ENCODE peak calls at places on chromosomes 12 and 14, in five cellular contexts. One of them, this sample, is unnamed.

GRCh38 chr12:68899251-68899771 is 33.7 kb downstream of the CPM start:
- DNase-seq in Ammon's horn: peak
- DNase-seq in fibroblast of lung: peak
- DNase-seq in ELF-1: no peak
- DNase-seq in SK-N-SH: no peak
- DNase-seq in this sample: peak

GRCh38 chr14:55425091-55425490 is 13.5 kb upstream of the ATG14 start:
- DNase-seq in Ammon's horn: no peak
- DNase-seq in fibroblast of lung: no peak
- DNase-seq in SK-N-SH: no peak
- DNase-seq in ELF-1: no peak
- DNase-seq in this sample: no peak

GRCh38 chr14:42028607-42029006 is 421.9 kb downstream of the LRFN5 start:
- DNase-seq in Ammon's horn: no peak
- DNase-seq in ELF-1: no peak
- DNase-seq in SK-N-SH: no peak
- DNase-seq in fibroblast of lung: no peak
- DNase-seq in this sample: no peak

GRCh38 chr12:52837341-52837741 is 3.2 kb upstream of the KRT79 start:
- DNase-seq in ELF-1: peak
- DNase-seq in SK-N-SH: no peak
- DNase-seq in fibroblast of lung: peak
- DNase-seq in Ammon's horn: no peak
- DNase-seq in this sample: no peak

GRCh38 chr12:12992418-12993175 is 7.5 kb downstream of the HEBP1 start:
- DNase-seq in ELF-1: no peak
- DNase-seq in Ammon's horn: peak
- DNase-seq in fibroblast of lung: peak
- DNase-seq in SK-N-SH: no peak
- DNase-seq in this sample: peak

GRCh38 chr14:68971411-68972035 is 7.6 kb downstream of the ACTN1 start:
- DNase-seq in ELF-1: no peak
- DNase-seq in Ammon's horn: no peak
- DNase-seq in fibroblast of lung: no peak
- DNase-seq in SK-N-SH: no peak
- DNase-seq in this sample: no peak

GRCh38 chr12:79174656-79175055 is 310.1 kb downstream of the SYT1 start:
- DNase-seq in ELF-1: no peak
- DNase-seq in fibroblast of lung: peak
- DNase-seq in SK-N-SH: no peak
- DNase-seq in Ammon's horn: peak
- DNase-seq in this sample: peak

GRCh38 chr12:131421506-131422184 is 289.2 kb upstream of the SFSWAP start:
- DNase-seq in Ammon's horn: no peak
- DNase-seq in ELF-1: no peak
- DNase-seq in fibroblast of lung: no peak
- DNase-seq in SK-N-SH: no peak
- DNase-seq in this sample: no peak

GRCh38 chr14:51224551-51224950 is 15.5 kb upstream of the TMX1 start:
- DNase-seq in fibroblast of lung: no peak
- DNase-seq in Ammon's horn: peak
- DNase-seq in SK-N-SH: no peak
- DNase-seq in ELF-1: no peak
- DNase-seq in this sample: no peak

GRCh38 chr12:13595536-13596450 is 385.6 kb downstream of the GRIN2B start:
- DNase-seq in fibroblast of lung: no peak
- DNase-seq in ELF-1: peak
- DNase-seq in Ammon's horn: no peak
- DNase-seq in SK-N-SH: no peak
- DNase-seq in this sample: no peak

GRCh38 chr12:120220838-120221575 is 20.1 kb upstream of the RPLP0 start:
- DNase-seq in Ammon's horn: no peak
- DNase-seq in fibroblast of lung: no peak
- DNase-seq in ELF-1: no peak
- DNase-seq in SK-N-SH: no peak
- DNase-seq in this sample: no peak

GRCh38 chr12:11545438-11546330 is 103.8 kb upstream of the ETV6 start:
- DNase-seq in fibroblast of lung: no peak
- DNase-seq in ELF-1: peak
- DNase-seq in SK-N-SH: peak
- DNase-seq in Ammon's horn: no peak
- DNase-seq in this sample: peak

GRCh38 chr12:71440393-71441349 is 1.1 kb downstream of the LGR5 start:
- DNase-seq in ELF-1: peak
- DNase-seq in fibroblast of lung: no peak
- DNase-seq in Ammon's horn: no peak
- DNase-seq in SK-N-SH: peak
- DNase-seq in this sample: peak

GRCh38 chr12:58537278-58537677 is 383.0 kb downstream of the LRIG3 start:
- DNase-seq in ELF-1: no peak
- DNase-seq in fibroblast of lung: peak
- DNase-seq in Ammon's horn: peak
- DNase-seq in SK-N-SH: no peak
- DNase-seq in this sample: peak

GRCh38 chr12:52721838-52722470 is 18.6 kb upstream of the KRT77 start:
- DNase-seq in ELF-1: no peak
- DNase-seq in SK-N-SH: no peak
- DNase-seq in Ammon's horn: no peak
- DNase-seq in fibroblast of lung: no peak
- DNase-seq in this sample: no peak

GRCh38 chr14:93173943-93174395 is 10.7 kb downstream of the MOAP1 start:
- DNase-seq in fibroblast of lung: no peak
- DNase-seq in Ammon's horn: no peak
- DNase-seq in SK-N-SH: peak
- DNase-seq in ELF-1: no peak
- DNase-seq in this sample: peak

GRCh38 chr12:56104815-56105476 is 587 bp downstream of the PA2G4 start:
- DNase-seq in ELF-1: peak
- DNase-seq in SK-N-SH: peak
- DNase-seq in fibroblast of lung: no peak
- DNase-seq in Ammon's horn: no peak
- DNase-seq in this sample: peak

GRCh38 chr12:113831016-113831415 is 135.1 kb downstream of the RBM19 start:
- DNase-seq in fibroblast of lung: peak
- DNase-seq in ELF-1: no peak
- DNase-seq in Ammon's horn: no peak
- DNase-seq in SK-N-SH: no peak
- DNase-seq in this sample: no peak

GRCh38 chr14:36662543-36663403 is 1.1 kb downstream of the PAX9 start:
- DNase-seq in ELF-1: no peak
- DNase-seq in fibroblast of lung: no peak
- DNase-seq in Ammon's horn: no peak
- DNase-seq in SK-N-SH: no peak
- DNase-seq in this sample: peak

GRCh38 chr12:113241191-113242017 is 20.1 kb downstream of the TPCN1 start:
- DNase-seq in Ammon's horn: no peak
- DNase-seq in ELF-1: no peak
- DNase-seq in SK-N-SH: no peak
- DNase-seq in fibroblast of lung: peak
- DNase-seq in this sample: no peak

GRCh38 chr12:27180862-27181261 is 63.2 kb upstream of the STK38L start:
- DNase-seq in Ammon's horn: no peak
- DNase-seq in SK-N-SH: no peak
- DNase-seq in ELF-1: no peak
- DNase-seq in fibroblast of lung: no peak
- DNase-seq in this sample: no peak

GRCh38 chr14:73467800-73468199 is 9.5 kb upstream of the NUMB start:
- DNase-seq in Ammon's horn: no peak
- DNase-seq in SK-N-SH: no peak
- DNase-seq in ELF-1: no peak
- DNase-seq in fibroblast of lung: peak
- DNase-seq in this sample: no peak

GRCh38 chr14:54808326-54809161 is 94.1 kb downstream of the GCH1 start:
- DNase-seq in fibroblast of lung: no peak
- DNase-seq in Ammon's horn: no peak
- DNase-seq in ELF-1: no peak
- DNase-seq in SK-N-SH: peak
- DNase-seq in this sample: no peak

GRCh38 chr14:34461334-34462131 is 507 bp downstream of the SPTSSA start:
- DNase-seq in SK-N-SH: no peak
- DNase-seq in Ammon's horn: peak
- DNase-seq in fibroblast of lung: peak
- DNase-seq in ELF-1: peak
- DNase-seq in this sample: peak

GRCh38 chr12:5123921-5124320 is 80.2 kb downstream of the KCNA5 start:
- DNase-seq in SK-N-SH: no peak
- DNase-seq in Ammon's horn: no peak
- DNase-seq in ELF-1: no peak
- DNase-seq in fibroblast of lung: no peak
- DNase-seq in this sample: no peak

GRCh38 chr12:119206348-119207075 is 27.8 kb downstream of the HSPB8 start:
- DNase-seq in fibroblast of lung: no peak
- DNase-seq in SK-N-SH: no peak
- DNase-seq in ELF-1: no peak
- DNase-seq in Ammon's horn: no peak
- DNase-seq in this sample: no peak

GRCh38 chr12:114670257-114670955 is 13.6 kb downstream of the TBX3 start:
- DNase-seq in SK-N-SH: no peak
- DNase-seq in ELF-1: no peak
- DNase-seq in fibroblast of lung: peak
- DNase-seq in Ammon's horn: no peak
- DNase-seq in this sample: no peak

GRCh38 chr14:68016243-68016914 is 196.8 kb downstream of the RAD51B start:
- DNase-seq in Ammon's horn: no peak
- DNase-seq in SK-N-SH: no peak
- DNase-seq in ELF-1: no peak
- DNase-seq in fibroblast of lung: peak
- DNase-seq in this sample: no peak

GRCh38 chr14:55117816-55118441 is 11.1 kb upstream of the LGALS3 start:
- DNase-seq in fibroblast of lung: no peak
- DNase-seq in Ammon's horn: no peak
- DNase-seq in ELF-1: no peak
- DNase-seq in SK-N-SH: no peak
- DNase-seq in this sample: no peak

GRCh38 chr12:55051197-55051920 is 31.6 kb downstream of the NEUROD4 start:
- DNase-seq in SK-N-SH: no peak
- DNase-seq in fibroblast of lung: no peak
- DNase-seq in Ammon's horn: no peak
- DNase-seq in ELF-1: no peak
- DNase-seq in this sample: no peak

GRCh38 chr14:31280132-31280870 is 72.7 kb upstream of the HECTD1 start:
- DNase-seq in SK-N-SH: no peak
- DNase-seq in ELF-1: no peak
- DNase-seq in Ammon's horn: no peak
- DNase-seq in fibroblast of lung: no peak
- DNase-seq in this sample: no peak

This sample was measured in A673.